ENCODE peak calls at places on chromosomes 12 and 14, in seven cellular contexts. I is astrocyte of the cerebellum, D is body of pancreas, G is DND-41, K is cardiac muscle cell, M is fibroblast of the aortic adventitia, R is left lung. A is an unnamed sample.

GRCh38 chr14:73953731-73954130 is 3.6 kb downstream of the COQ6 start:
- DNase-seq in I (no peak), D (no peak), G (no peak), K (no peak), M (no peak), R (no peak), A (no peak)

GRCh38 chr12:46933947-46934346 is 108.2 kb upstream of the SLC38A4 start:
- DNase-seq in I (peak; percentile 49), D (no peak), G (peak; percentile 9), K (peak; percentile 40), M (peak; percentile 86), R (no peak), A (peak; percentile 46)

GRCh38 chr12:68310370-68310769 is 21.8 kb downstream of the MDM1 start:
- DNase-seq in I (peak; percentile 42), D (no peak), G (no peak), K (no peak), M (peak; percentile 68), R (no peak), A (no peak)

GRCh38 chr12:89244536-89244935 is 107.8 kb downstream of the DUSP6 start:
- DNase-seq in I (no peak), D (no peak), G (peak; percentile 64), K (no peak), M (peak; percentile 75), R (no peak), A (peak; percentile 97)

GRCh38 chr14:26395726-26396125 is 202.1 kb downstream of the NOVA1 start:
- DNase-seq in I (no peak), D (no peak), G (no peak), K (no peak), M (no peak), R (no peak), A (no peak)

GRCh38 chr14:99822800-99823455 is 29.7 kb downstream of the EML1 start:
- DNase-seq in I (no peak), D (no peak), G (no peak), K (no peak), M (no peak), R (no peak), A (no peak)

GRCh38 chr12:131529196-131530040 is 181.5 kb upstream of the SFSWAP start:
- DNase-seq in I (no peak), D (no peak), G (no peak), K (no peak), M (no peak), R (no peak), A (no peak)

GRCh38 chr14:85535916-85536834 is 6.2 kb downstream of the FLRT2 start:
- DNase-seq in I (no peak), D (peak; percentile 34), G (no peak), K (no peak), M (peak; percentile 79), R (no peak), A (peak; percentile 7)

GRCh38 chr14:38948576-38948975 is 154.5 kb downstream of the SEC23A start:
- DNase-seq in I (no peak), D (no peak), G (no peak), K (no peak), M (no peak), R (no peak), A (no peak)

GRCh38 chr12:66438601-66439000 is 136.3 kb downstream of the HELB start:
- DNase-seq in I (peak; percentile 1), D (no peak), G (no peak), K (no peak), M (peak; percentile 1), R (no peak), A (no peak)

GRCh38 chr12:51866324-51866723 is 17.8 kb upstream of the FIGNL2 start:
- DNase-seq in I (no peak), D (no peak), G (no peak), K (no peak), M (no peak), R (no peak), A (no peak)

GRCh38 chr14:64554551-64554950 is 4.8 kb downstream of the PPP1R36 start:
- DNase-seq in I (no peak), D (no peak), G (no peak), K (no peak), M (no peak), R (no peak), A (no peak)

GRCh38 chr14:72742682-72743195 is 151.2 kb downstream of the DPF3 start:
- DNase-seq in I (no peak), D (no peak), G (no peak), K (no peak), M (no peak), R (no peak), A (no peak)

GRCh38 chr12:124254126-124254525 is 40.8 kb upstream of the RFLNA start:
- DNase-seq in I (no peak), D (no peak), G (no peak), K (no peak), M (no peak), R (no peak), A (no peak)

GRCh38 chr12:14959463-14959862 is 1.9 kb downstream of the ARHGDIB start:
- DNase-seq in I (no peak), D (no peak), G (no peak), K (no peak), M (no peak), R (no peak), A (peak; percentile 76)

GRCh38 chr12:111434680-111435338 is 29.1 kb downstream of the SH2B3 start:
- DNase-seq in I (no peak), D (peak; percentile 68), G (peak; percentile 68), K (no peak), M (peak; percentile 64), R (no peak), A (peak; percentile 65)

GRCh38 chr12:30988086-30988485 is 61.5 kb downstream of the TSPAN11 start:
- DNase-seq in I (no peak), D (peak; percentile 64), G (no peak), K (no peak), M (no peak), R (no peak), A (no peak)

GRCh38 chr14:63204407-63205280 is at the start of gene RHOJ:
- DNase-seq in I (no peak), D (peak; percentile 7), G (no peak), K (peak; percentile 34), M (peak; percentile 45), R (peak; percentile 34), A (no peak)

GRCh38 chr14:63203015-63203414 is 1.2 kb upstream of the RHOJ start:
- DNase-seq in I (no peak), D (no peak), G (no peak), K (no peak), M (no peak), R (no peak), A (no peak)

GRCh38 chr14:63205850-63206249 is 1.6 kb downstream of the RHOJ start:
- DNase-seq in I (no peak), D (no peak), G (no peak), K (no peak), M (peak; percentile 49), R (no peak), A (no peak)

GRCh38 chr14:63205281-63205575 is 985 bp downstream of the RHOJ start:
- DNase-seq in I (no peak), D (no peak), G (no peak), K (no peak), M (peak; percentile 56), R (no peak), A (no peak)

DNA sequence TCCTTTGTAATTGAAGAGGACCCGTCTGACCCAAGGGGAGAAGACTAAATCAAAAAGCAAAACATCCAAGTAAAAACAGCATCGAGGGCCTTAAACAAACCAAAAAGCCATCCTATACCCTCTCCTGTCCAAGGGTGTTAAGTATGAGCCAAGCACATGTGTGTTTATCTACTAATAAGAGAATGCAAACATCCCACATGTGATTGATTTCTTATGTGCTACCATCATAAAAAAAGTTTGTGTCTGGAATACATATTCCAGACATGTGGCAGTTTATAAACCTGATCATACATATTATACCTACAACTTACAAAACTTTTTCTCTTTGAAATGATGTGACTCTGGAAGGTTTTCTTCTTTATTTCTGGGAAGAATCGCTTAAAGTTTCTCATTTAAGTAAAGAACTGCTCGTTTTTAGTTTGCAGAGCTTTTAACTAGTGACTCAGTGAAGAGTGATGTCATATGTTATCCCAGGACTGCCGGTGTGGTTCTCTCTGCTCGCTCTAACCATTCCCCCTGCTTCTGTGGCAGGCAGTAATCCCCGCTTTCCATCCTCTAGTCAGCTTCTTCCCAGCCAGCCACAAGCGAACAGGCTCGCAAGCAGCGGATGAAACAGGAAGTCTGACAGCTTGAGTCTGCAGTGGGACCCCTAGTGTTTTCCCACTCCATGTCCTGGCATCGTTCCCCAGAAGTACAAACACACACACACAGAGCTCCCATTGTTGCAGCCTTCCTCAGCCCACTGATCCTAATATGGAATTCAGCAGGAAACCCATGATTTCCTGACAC is 431 bp upstream of the RHOJ start:
- DNase-seq in I (peak; percentile 97), D (peak; percentile 58), G (no peak), K (peak; percentile 45), M (peak; percentile 98), R (peak; percentile 71), A (peak; percentile 4)
- TF ChIP-seq CTCF in I (peak; percentile 26), D (peak; percentile 6), G (no peak), K (peak; percentile 43), M (peak; percentile 31), R (no peak), A (no peak)

DNA sequence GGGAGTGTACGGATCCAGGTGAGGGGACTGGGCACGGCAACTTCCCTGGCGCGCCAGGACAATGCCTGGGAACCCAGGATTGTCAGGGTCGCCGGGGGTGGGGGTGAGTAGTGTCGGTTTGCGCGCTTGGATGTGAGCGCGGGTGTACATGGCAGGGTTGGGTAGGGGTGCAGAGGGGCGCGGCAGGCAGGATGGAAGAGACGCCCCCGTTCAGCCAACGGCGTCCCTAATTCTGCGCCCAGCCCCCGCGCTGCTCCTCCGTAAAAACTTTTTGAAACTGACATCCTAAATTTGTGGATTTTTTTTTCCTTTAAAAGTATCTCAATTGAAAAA is 3.1 kb downstream of the DIO3 start:
- DNase-seq in I (no peak), D (no peak), G (no peak), K (no peak), M (no peak), R (no peak), A (no peak)
- H3K4me3 ChIP-seq in I (no peak overlapping the region), D (no peak overlapping the region), G (no peak overlapping the region), K (no peak overlapping the region), M (no peak overlapping the region), R (no peak overlapping the region), A (no peak overlapping the region)

GRCh38 chr12:109811624-109811995 is 21.6 kb downstream of the TRPV4 start:
- DNase-seq in I (no peak), D (no peak), G (no peak), K (no peak), M (no peak), R (no peak), A (no peak)
- TF ChIP-seq CTCF in I (no peak), D (no peak), G (no peak), K (no peak), M (no peak), R (no peak), A (no peak)

GRCh38 chr14:94079891-94080605 is 954 bp downstream of the DDX24 start:
- DNase-seq in I (no peak), D (no peak), G (peak; percentile 11), K (no peak), M (peak; percentile 32), R (no peak), A (peak; percentile 8)

GRCh38 chr14:94075008-94075407 is 6.0 kb downstream of the DDX24 start:
- DNase-seq in I (no peak), D (no peak), G (no peak), K (no peak), M (no peak), R (no peak), A (no peak)

GRCh38 chr14:94077111-94077821 is 3.7 kb downstream of the DDX24 start:
- DNase-seq in I (no peak), D (no peak), G (no peak), K (no peak), M (no peak), R (no peak), A (no peak)

GRCh38 chr14:94080606-94081385 is at the start of the genes DDX24 and IFI27L1:
- DNase-seq in I (peak; percentile 82), D (peak; percentile 98), G (peak; percentile 96), K (peak; percentile 95), M (peak; percentile 93), R (peak; percentile 97), A (peak; percentile 94)

GRCh38 chr14:94077823-94078222 is 3.2 kb downstream of the DDX24 start:
- DNase-seq in I (no peak), D (no peak), G (no peak), K (no peak), M (no peak), R (no peak), A (no peak)
- H3K4me3 ChIP-seq in I (no peak overlapping the region), D (no peak overlapping the region), G (peak overlapping the region; percentile 69), K (peak overlapping the region; percentile 5), M (no peak overlapping the region), R (peak overlapping the region; percentile 91), A (peak overlapping the region; percentile 72)

A was measured in NB4.